ENCODE peak calls at places on chromosome 4, in nine cellular contexts. P is A549, G is HCT116, R is SK-N-SH, J is HepG2, X is endothelial cell of umbilical vein, H is GM12878, C is H1, T is K562. Y is an unnamed sample.

GRCh38 chr4:53987761-53988171 is 76.6 kb downstream of the CHIC2 start:
- DNase-seq in T (no peak), G (peak), X (no peak), P (peak), C (no peak), J (peak), H (no peak), R (no peak), Y (no peak)

GRCh38 chr4:143587703-143588102 is 74.2 kb downstream of the SMARCA5 start:
- DNase-seq in G (peak), T (peak), X (peak), P (peak), H (no peak), J (no peak), C (no peak), R (no peak), Y (peak)

GRCh38 chr4:68738036-68738435 is 67.6 kb upstream of the UGT2B15 start:
- DNase-seq in R (no peak), H (no peak), X (no peak), P (no peak), J (no peak), G (no peak), T (no peak), C (no peak), Y (no peak)

GRCh38 chr4:14309429-14309828 is 681.9 kb upstream of the BOD1L1 start:
- DNase-seq in R (no peak), J (no peak), P (no peak), H (no peak), G (no peak), C (no peak), T (no peak), X (no peak), Y (no peak)

GRCh38 chr4:114078636-114079035 is 99.2 kb upstream of the ARSJ start:
- DNase-seq in G (no peak), T (no peak), P (no peak), R (no peak), X (no peak), C (no peak), H (no peak), J (no peak), Y (no peak)

GRCh38 chr4:34362654-34363053 is 1881.7 kb downstream of the ARAP2 start:
- DNase-seq in P (no peak), T (no peak), R (peak), J (no peak), C (no peak), G (no peak), X (no peak), H (no peak), Y (peak)

GRCh38 chr4:54637325-54637724 is 20.4 kb upstream of the KIT start:
- DNase-seq in J (no peak), R (no peak), X (no peak), H (no peak), P (no peak), C (no peak), G (no peak), T (no peak), Y (no peak)

GRCh38 chr4:150329338-150329737 is 251.1 kb downstream of the DCLK2 start:
- DNase-seq in G (no peak), T (no peak), H (no peak), P (no peak), R (no peak), J (no peak), C (no peak), X (no peak), Y (no peak)

GRCh38 chr4:151933122-151933827 is 172.5 kb upstream of the GATB start:
- DNase-seq in G (no peak), X (no peak), C (no peak), T (no peak), R (no peak), P (no peak), J (no peak), H (no peak), Y (peak)

GRCh38 chr4:101418055-101418454 is 70.7 kb upstream of the PPP3CA start:
- DNase-seq in T (no peak), P (no peak), J (no peak), C (no peak), G (no peak), H (peak), X (peak), R (no peak), Y (peak)

GRCh38 chr4:184838249-184839074 is 12.7 kb upstream of the ACSL1 start:
- DNase-seq in T (peak), H (no peak), C (no peak), X (no peak), P (peak), R (no peak), G (no peak), J (peak), Y (no peak)

GRCh38 chr4:53644607-53645006 is 53.3 kb upstream of the LNX1 start:
- DNase-seq in R (no peak), J (no peak), G (no peak), H (no peak), X (no peak), T (no peak), C (no peak), P (no peak), Y (peak)

GRCh38 chr4:182697094-182697493 is 220.1 kb downstream of the DCTD start:
- DNase-seq in P (no peak), G (no peak), R (no peak), X (no peak), J (no peak), H (no peak), C (no peak), T (no peak), Y (no peak)

GRCh38 chr4:121213940-121214339 is 49.8 kb upstream of the TNIP3 start:
- DNase-seq in G (no peak), R (no peak), P (no peak), C (no peak), H (no peak), T (no peak), X (no peak), J (no peak), Y (no peak)

GRCh38 chr4:23815351-23815750 is 74.5 kb downstream of the PPARGC1A start:
- DNase-seq in T (no peak), H (no peak), C (no peak), R (no peak), G (no peak), X (no peak), J (no peak), P (no peak), Y (peak)

GRCh38 chr4:23822181-23822580 is 67.7 kb downstream of the PPARGC1A start:
- DNase-seq in P (no peak), C (no peak), G (no peak), R (no peak), T (no peak), X (no peak), J (no peak), H (no peak), Y (no peak)

GRCh38 chr4:23818097-23818648 is 71.7 kb downstream of the PPARGC1A start:
- DNase-seq in P (no peak), T (no peak), H (no peak), G (no peak), X (no peak), C (no peak), J (no peak), R (no peak), Y (no peak)

GRCh38 chr4:23814606-23815005 is 75.2 kb downstream of the PPARGC1A start:
- DNase-seq in J (no peak), X (no peak), H (no peak), C (no peak), G (no peak), R (no peak), P (no peak), T (no peak), Y (no peak)

DNA sequence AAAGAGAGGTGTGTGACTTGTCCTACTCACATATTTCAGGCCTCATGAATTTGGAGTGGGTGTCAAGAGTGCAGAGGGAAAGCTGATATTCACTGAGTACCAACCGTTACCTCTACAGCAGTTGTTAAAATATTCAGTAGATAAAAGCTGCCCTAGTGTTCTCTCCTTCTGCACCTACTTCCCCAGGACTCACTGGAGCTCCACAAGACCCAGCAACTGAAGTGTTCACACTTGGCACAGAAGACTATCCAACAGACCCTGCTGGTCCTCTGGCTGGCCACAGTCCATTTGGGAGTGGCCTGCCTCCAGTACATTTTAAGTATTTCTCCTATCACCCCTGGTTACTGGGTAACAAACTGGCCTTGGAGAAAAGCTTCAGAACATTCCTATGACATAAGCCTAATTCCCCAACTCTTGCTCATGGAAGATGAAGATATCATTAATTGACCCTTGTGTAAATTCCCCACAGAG is 70.8 kb downstream of the PPARGC1A start:
- DNase-seq in C (no peak), G (no peak), P (no peak), H (no peak), X (no peak), J (no peak), T (no peak), R (no peak), Y (no peak)
- TF ChIP-seq MAX in C (no peak), G (no peak), P (no peak), H (no peak), X (no peak), J (no peak), T (no peak), R (no peak), Y (no peak)

GRCh38 chr4:165384608-165385007 is 5.8 kb downstream of the CPE start:
- DNase-seq in C (no peak), T (no peak), H (no peak), J (peak), G (no peak), R (peak), X (peak), P (no peak), Y (no peak)

GRCh38 chr4:165385124-165385523 is 6.3 kb downstream of the CPE start:
- DNase-seq in J (no peak), R (no peak), C (no peak), H (no peak), G (no peak), P (no peak), X (no peak), T (no peak), Y (no peak)

GRCh38 chr4:165384186-165384585 is 5.4 kb downstream of the CPE start:
- DNase-seq in H (no peak), P (no peak), X (no peak), T (no peak), C (no peak), J (no peak), R (no peak), G (no peak), Y (no peak)

GRCh38 chr4:165382640-165383039 is 3.8 kb downstream of the CPE start:
- DNase-seq in J (no peak), G (no peak), H (no peak), P (no peak), T (no peak), R (no peak), X (no peak), C (no peak), Y (no peak)

GRCh38 chr4:165383757-165384156 is 4.9 kb downstream of the CPE start:
- DNase-seq in T (no peak), H (no peak), X (no peak), J (no peak), C (no peak), P (no peak), G (no peak), R (no peak), Y (no peak)
- H3K4me3 ChIP-seq in T (no peak), H (no peak), X (no peak), J (no peak), C (no peak), P (no peak), G (no peak), R (no peak), Y (no peak)

GRCh38 chr4:67674098-67674497 is 26.9 kb downstream of the UBA6 start:
- DNase-seq in C (no peak), T (no peak), P (peak), R (no peak), H (no peak), J (peak), G (no peak), X (no peak), Y (peak)
- TF ChIP-seq CTCF in C (peak), T (no peak), P (no peak), R (no peak), H (peak), J (no peak), G (no peak), X (no peak), Y (no peak)

GRCh38 chr4:24686866-24687672 is 102.7 kb upstream of the DHX15 start:
- DNase-seq in P (peak), C (no peak), X (peak), R (peak), J (peak), G (peak), H (no peak), T (peak), Y (peak)
- TF ChIP-seq MAX in P (no peak), C (no peak), X (no peak), R (no peak), J (no peak), G (no peak), H (no peak), T (no peak), Y (no peak)

GRCh38 chr4:146255874-146256273 is 41.5 kb downstream of the REELD1 start:
- DNase-seq in G (no peak), J (peak), P (peak), R (no peak), C (no peak), X (peak), T (no peak), H (no peak), Y (no peak)
- H3K4me3 ChIP-seq in G (no peak), J (no peak), P (no peak), R (no peak), C (no peak), X (no peak), T (no peak), H (no peak), Y (no peak)